ENCODE peak calls at places on chromosome 16, in nine cellular contexts. C is transverse colon, B is skeletal muscle cell, E is prostate gland, V is HFF-Myc, K is fibroblast of mammary gland, F is MM.1S, S is frontal cortex, Q is nephron progenitor cell. O is an unnamed sample.

GRCh38 chr16:68065716-68066305 is 19.4 kb upstream of the NFATC3 start:
- DNase-seq in C (no peak), B (no peak), E (no peak), V (no peak), K (peak), F (no peak), S (no peak), Q (no peak), O (no peak)

GRCh38 chr16:85566502-85567100 is 46.5 kb upstream of the GSE1 start:
- DNase-seq in C (peak), B (no peak), E (no peak), V (no peak), K (no peak), F (no peak), S (no peak), Q (peak), O (no peak)

GRCh38 chr16:57610611-57611010 is 17.8 kb upstream of the ADGRG1 start:
- DNase-seq in C (no peak), B (no peak), E (no peak), V (no peak), K (no peak), F (no peak), S (no peak), Q (no peak), O (no peak)

GRCh38 chr16:21075252-21075651 is 75.4 kb downstream of the DNAH3 start:
- DNase-seq in C (no peak), B (no peak), E (no peak), V (no peak), K (peak), F (no peak), S (no peak), Q (no peak), O (no peak)

GRCh38 chr16:69316595-69317034 is 5.5 kb downstream of the VPS4A start:
- DNase-seq in C (no peak), B (no peak), E (no peak), V (no peak), K (no peak), F (no peak), S (no peak), Q (no peak), O (no peak)

GRCh38 chr16:53061701-53062159 is 6.9 kb downstream of the CHD9 start:
- DNase-seq in C (peak), B (no peak), E (no peak), V (no peak), K (no peak), F (peak), S (no peak), Q (no peak), O (peak)

GRCh38 chr16:35149550-35149949 is 1690.1 kb downstream of the TP53TG3F start:
- DNase-seq in C (no peak), B (no peak), E (no peak), V (no peak), K (no peak), F (no peak), S (no peak), Q (no peak), O (no peak)

GRCh38 chr16:76800196-76800595 is 390.8 kb upstream of the MON1B start:
- DNase-seq in C (no peak), B (no peak), E (no peak), V (no peak), K (no peak), F (no peak), S (no peak), Q (no peak), O (peak)

GRCh38 chr16:67884-68789 is 4.3 kb downstream of the RHBDF1 start:
- DNase-seq in C (no peak), B (no peak), E (no peak), V (no peak), K (peak), F (no peak), S (no peak), Q (no peak), O (no peak)